ENCODE peak calls at places on chromosomes 16 and 17, in seven cellular contexts. O is HCT116, E is PC-3, V is hepatocyte, D is GM23338, X is neural progenitor cell, N is MM.1S. W is an unnamed sample.

GRCh38 chr16:19513377-19514053 is 8.4 kb downstream of the GDE1 start:
- DNase-seq in D (no peak), O (no peak), N (no peak), X (no peak), V (no peak), E (no peak), W (no peak)

GRCh38 chr17:7888184-7888920 is at the start of gene CHD3:
- DNase-seq in N (no peak), E (peak), V (peak), X (peak), D (peak), O (no peak), W (peak)

GRCh38 chr17:15744885-15745284 is 12.8 kb downstream of the TBC1D26 start:
- DNase-seq in V (no peak), D (peak), E (no peak), X (no peak), O (no peak), N (no peak), W (no peak)

GRCh38 chr16:89498839-89499238 is 8.5 kb upstream of the ANKRD11 start:
- DNase-seq in D (no peak), E (no peak), X (no peak), N (no peak), O (no peak), V (no peak), W (no peak)

GRCh38 chr17:47604268-47604927 is 45.3 kb upstream of the KPNB1 start:
- DNase-seq in N (peak), E (no peak), V (no peak), X (no peak), O (no peak), D (no peak), W (peak)

GRCh38 chr17:49249292-49249794 is 18.8 kb upstream of the PHOSPHO1 start:
- DNase-seq in D (no peak), V (no peak), N (no peak), E (peak), O (no peak), X (no peak), W (peak)

GRCh38 chr17:561118-561517 is 153.5 kb downstream of the VPS53 start:
- DNase-seq in N (no peak), O (no peak), V (no peak), E (peak), D (no peak), X (no peak), W (peak)

GRCh38 chr17:30858556-30859250 is 26.9 kb downstream of the ATAD5 start:
- DNase-seq in D (no peak), X (no peak), E (no peak), O (no peak), N (no peak), V (no peak), W (peak)

GRCh38 chr17:17536702-17537101 is 40.5 kb upstream of the RASD1 start:
- DNase-seq in N (no peak), V (no peak), X (no peak), E (no peak), D (no peak), O (no peak), W (no peak)

GRCh38 chr16:31869511-31870201 is 4.0 kb upstream of the ZNF267 start:
- DNase-seq in E (peak), O (no peak), V (no peak), N (peak), D (peak), X (no peak), W (peak)

GRCh38 chr16:3902731-3903130 is 22.2 kb upstream of the CREBBP start:
- DNase-seq in O (no peak), V (no peak), E (no peak), D (no peak), X (no peak), N (no peak), W (no peak)

GRCh38 chr16:69839240-69839688 is 77.1 kb downstream of the WWP2 start:
- DNase-seq in E (no peak), D (no peak), X (no peak), O (no peak), N (no peak), V (no peak), W (no peak)

GRCh38 chr16:66746682-66747081 is 4.7 kb downstream of the DYNC1LI2 start:
- DNase-seq in N (peak), E (no peak), V (no peak), O (no peak), D (no peak), X (no peak), W (peak)

GRCh38 chr16:75105306-75106061 is 11.1 kb downstream of the LDHD start:
- DNase-seq in O (no peak), X (no peak), E (no peak), V (peak), N (no peak), D (no peak), W (peak)

GRCh38 chr17:66687570-66688284 is 147.2 kb upstream of the CACNG5 start:
- DNase-seq in X (no peak), N (no peak), V (no peak), O (no peak), E (no peak), D (no peak), W (no peak)

GRCh38 chr17:2094891-2095535 is 40.1 kb downstream of the HIC1 start:
- DNase-seq in O (no peak), D (peak), X (peak), V (peak), E (peak), N (no peak), W (peak)

GRCh38 chr16:4505356-4506153 is 29.4 kb downstream of the HMOX2 start:
- DNase-seq in N (peak), V (no peak), O (no peak), X (no peak), E (no peak), D (no peak), W (no peak)

GRCh38 chr16:787978-788398 is at the start of gene RPUSD1:
- DNase-seq in N (peak), O (no peak), X (no peak), V (no peak), D (peak), E (no peak), W (no peak)

GRCh38 chr17:77546772-77547201 is 406.0 kb downstream of the SEC14L1 start:
- DNase-seq in O (no peak), E (no peak), N (no peak), V (peak), X (peak), D (peak), W (no peak)

GRCh38 chr17:36755586-36755985 is 154.2 kb downstream of the MRM1 start:
- DNase-seq in X (peak), N (peak), E (peak), O (peak), V (peak), D (peak), W (peak)

GRCh38 chr16:49640606-49641005 is 215.3 kb downstream of the ZNF423 start:
- DNase-seq in O (no peak), E (no peak), N (no peak), D (no peak), V (no peak), X (no peak), W (no peak)

GRCh38 chr16:86224126-86224525 is 286.2 kb upstream of the FOXF1 start:
- DNase-seq in E (no peak), V (no peak), O (no peak), D (no peak), X (no peak), N (no peak), W (no peak)

GRCh38 chr16:8583712-8584111 is 6.6 kb downstream of the TMEM114 start:
- DNase-seq in D (peak), O (peak), E (no peak), N (no peak), V (no peak), X (no peak), W (no peak)

GRCh38 chr17:76004750-76005262 is 4.2 kb downstream of the CDK3 start:
- DNase-seq in X (no peak), N (no peak), D (no peak), E (no peak), O (no peak), V (no peak), W (no peak)

DNA sequence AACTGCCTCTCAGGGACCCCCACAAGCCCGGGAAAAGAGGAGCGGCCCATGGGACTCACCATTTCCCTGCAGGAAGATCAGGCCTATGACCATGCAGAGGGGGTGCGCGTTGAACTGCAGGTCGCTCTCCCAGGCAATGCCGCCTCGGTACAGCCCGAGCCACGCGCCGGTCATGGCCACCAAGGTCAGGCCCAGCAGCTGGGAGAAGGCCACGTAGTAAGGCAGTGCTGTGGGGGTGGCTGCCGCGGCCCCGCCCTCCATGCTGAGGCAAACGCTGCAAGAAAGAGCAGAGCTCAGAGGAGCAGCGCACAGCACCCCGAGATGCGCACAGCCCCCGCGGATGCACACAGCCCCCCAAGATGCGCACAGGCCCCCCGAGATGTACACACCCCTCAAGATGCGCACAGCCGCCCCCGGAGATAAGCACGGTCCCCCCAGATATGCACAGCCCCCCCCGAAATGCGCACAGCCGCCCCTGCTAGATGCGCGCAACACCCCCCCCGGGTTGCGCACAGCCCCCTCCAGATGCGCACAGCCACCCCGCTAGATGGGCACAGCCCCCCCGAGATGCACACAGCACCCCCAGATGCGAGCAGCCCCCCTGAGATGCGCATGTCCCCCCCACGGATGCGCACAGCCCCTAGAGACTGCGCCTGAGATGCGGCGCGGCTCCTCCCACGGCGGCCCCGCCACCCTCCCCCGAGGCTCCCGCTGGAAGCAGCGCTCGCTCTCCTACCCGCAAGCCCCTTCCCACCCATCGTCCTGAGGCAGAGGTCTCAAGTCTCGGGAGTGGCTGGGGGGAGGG is 8.6 kb downstream of the CYB561 start:
- DNase-seq in E (no peak), O (no peak), V (no peak), D (no peak), X (no peak), N (no peak), W (peak)
- TF ChIP-seq EZH2phosphoT487 in E (no peak), O (no peak), V (no peak), D (no peak), X (no peak), N (no peak), W (no peak)

DNA sequence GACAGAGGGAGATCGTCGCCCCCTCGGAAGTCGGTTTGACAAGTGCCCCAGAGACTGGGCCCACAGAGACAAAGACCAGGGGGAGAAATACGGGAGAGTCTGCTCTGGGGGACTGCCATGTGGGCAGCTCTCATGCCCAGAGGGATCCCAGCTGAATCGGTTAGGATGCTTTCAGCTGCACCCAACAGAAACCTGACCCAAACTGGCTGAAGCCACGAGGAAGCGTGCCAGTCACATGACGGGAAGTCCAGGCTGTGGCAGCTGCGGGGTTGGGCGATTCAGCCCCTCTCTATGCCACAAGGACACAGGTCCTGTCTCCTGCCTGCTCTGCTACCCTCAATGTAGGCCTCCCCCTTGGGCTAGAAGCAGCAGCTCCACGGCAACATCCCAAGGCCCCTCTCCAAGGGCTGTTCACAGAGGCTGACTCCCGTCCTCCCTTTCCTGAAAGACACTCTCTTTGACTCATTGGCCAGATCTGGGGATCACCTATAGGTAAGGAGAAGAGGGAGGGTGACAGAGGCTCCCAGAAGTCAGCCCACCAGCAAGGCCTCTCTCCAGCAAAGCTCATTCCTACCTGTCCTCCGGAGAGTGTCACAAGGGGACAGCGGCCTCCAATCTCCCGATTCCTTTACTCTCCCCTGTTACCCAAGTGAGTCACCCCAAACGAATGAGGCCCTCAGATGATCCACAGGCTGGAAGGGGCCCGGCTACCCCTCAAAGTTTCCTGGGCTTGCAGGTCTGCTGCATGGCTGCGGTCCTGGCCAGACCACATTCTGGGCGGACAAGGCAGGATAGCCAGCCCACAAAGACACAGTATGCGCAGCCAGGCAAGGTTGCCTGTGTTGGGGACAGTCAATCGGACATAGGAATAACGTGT is 75.8 kb downstream of the RBFOX3 start:
- DNase-seq in X (no peak), V (no peak), N (no peak), O (no peak), D (no peak), E (no peak), W (no peak)
- H2AFZ ChIP-seq in X (no peak), V (no peak), N (no peak), O (no peak), D (no peak), E (no peak), W (no peak)

GRCh38 chr17:9021985-9022552 is 759 bp downstream of the NTN1 start:
- DNase-seq in N (no peak), O (no peak), X (peak), D (peak), E (no peak), V (peak), W (peak)
- TF ChIP-seq EZH2 in N (no peak), O (no peak), X (no peak), D (peak), E (no peak), V (no peak), W (peak)

GRCh38 chr16:27430923-27431484 is 29.0 kb downstream of the IL21R start:
- DNase-seq in E (no peak), X (no peak), D (no peak), O (no peak), N (no peak), V (no peak), W (peak)
- TF ChIP-seq EZH2phosphoT487 in E (no peak), X (no peak), D (no peak), O (no peak), N (no peak), V (no peak), W (no peak)

GRCh38 chr17:59786536-59787319 is 79.3 kb downstream of the VMP1 start:
- DNase-seq in V (peak), N (peak), E (peak), X (peak), D (peak), O (peak), W (peak)
- H2AFZ ChIP-seq in V (no peak), N (peak), E (peak), X (no peak), D (no peak), O (no peak), W (no peak)

DNA sequence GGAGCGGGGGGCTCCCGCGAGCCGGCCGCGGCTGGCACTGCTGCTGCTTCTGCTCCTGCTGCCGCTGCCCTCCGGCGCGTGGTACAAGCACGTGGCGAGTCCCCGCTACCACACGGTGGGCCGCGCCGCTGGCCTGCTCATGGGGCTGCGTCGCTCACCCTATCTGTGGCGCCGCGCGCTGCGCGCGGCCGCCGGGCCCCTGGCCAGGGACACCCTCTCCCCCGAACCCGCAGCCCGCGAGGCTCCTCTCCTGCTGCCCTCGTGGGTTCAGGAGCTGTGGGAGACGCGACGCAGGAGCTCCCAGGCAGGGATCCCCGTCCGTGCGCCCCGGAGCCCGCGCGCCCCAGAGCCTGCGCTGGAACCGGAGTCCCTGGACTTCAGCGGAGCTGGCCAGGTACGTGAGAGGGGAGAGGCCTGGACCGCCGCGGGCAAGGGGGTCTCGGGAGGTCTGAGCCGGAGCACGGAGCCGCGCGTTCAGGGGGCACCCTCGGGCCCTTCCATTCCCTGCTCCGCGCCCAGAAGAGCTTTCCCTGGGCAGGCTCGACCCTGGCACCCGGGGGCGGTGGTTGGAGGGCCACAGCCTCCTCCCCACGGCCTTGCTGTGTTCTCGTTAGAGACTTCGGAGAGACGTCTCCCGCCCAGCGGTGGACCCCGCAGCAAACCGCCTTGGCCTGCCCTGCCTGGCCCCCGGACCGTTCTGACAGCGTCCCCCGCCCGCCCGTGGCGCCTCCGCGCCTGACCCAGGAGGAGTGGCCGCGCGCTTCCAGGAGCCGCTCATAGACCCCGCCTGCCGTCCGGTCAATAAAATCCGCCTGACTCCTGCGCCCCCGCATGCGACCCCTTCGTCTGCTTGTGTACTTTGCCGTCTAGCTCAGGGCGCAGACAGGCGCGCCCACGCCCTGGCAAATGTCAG is 590 bp downstream of the NPW start:
- DNase-seq in E (no peak), D (peak), V (peak), O (no peak), X (peak), N (no peak), W (peak)
- TF ChIP-seq EZH2 in E (no peak), D (peak), V (no peak), O (no peak), X (peak), N (no peak), W (no peak)

GRCh38 chr16:79272141-79272577 is 328.4 kb downstream of the MAF start:
- DNase-seq in N (no peak), O (no peak), V (no peak), D (no peak), E (no peak), X (no peak), W (no peak)
- TF ChIP-seq EZH2phosphoT487 in N (no peak), O (no peak), V (no peak), D (no peak), E (no peak), X (no peak), W (no peak)

GRCh38 chr17:82274134-82275020 is 877 bp upstream of the CSNK1D start:
- DNase-seq in D (no peak), V (no peak), O (no peak), E (no peak), N (no peak), X (no peak), W (no peak)
- H2AFZ ChIP-seq in D (peak), V (peak), O (no peak), E (peak), N (peak), X (peak), W (peak)

GRCh38 chr17:44970136-44970737 is 2.1 kb upstream of the C1QL1 start:
- DNase-seq in E (no peak), O (no peak), X (peak), V (peak), N (no peak), D (peak), W (peak)
- TF ChIP-seq EZH2 in E (no peak), O (no peak), X (no peak), V (peak), N (no peak), D (no peak), W (no peak)

GRCh38 chr16:71257768-71258167 is 27.2 kb upstream of the HYDIN start:
- DNase-seq in N (no peak), O (no peak), D (no peak), X (no peak), V (no peak), E (no peak), W (no peak)

GRCh38 chr16:71259086-71259485 is 28.6 kb upstream of the HYDIN start:
- DNase-seq in E (no peak), X (no peak), V (no peak), D (no peak), O (no peak), N (no peak), W (no peak)

GRCh38 chr16:71260995-71261394 is 28.2 kb downstream of the CMTR2 start:
- DNase-seq in X (no peak), V (no peak), D (no peak), O (no peak), N (no peak), E (no peak), W (no peak)

GRCh38 chr16:71255721-71256120 is 25.2 kb upstream of the HYDIN start:
- DNase-seq in X (peak), O (no peak), D (no peak), N (no peak), V (no peak), E (no peak), W (no peak)

GRCh38 chr16:71258371-71258770 is 27.8 kb upstream of the HYDIN start:
- DNase-seq in E (no peak), O (no peak), X (no peak), D (no peak), N (no peak), V (no peak), W (no peak)
- TF ChIP-seq EZH2phosphoT487 in E (no peak), O (no peak), X (no peak), D (no peak), N (no peak), V (no peak), W (no peak)